ENCODE peak calls at places on chromosomes 16 and 17, in seven cellular contexts. D is endothelial cell of umbilical vein, K is H54, T is lower leg skin, N is esophagus muscularis mucosa, O is GM12878, Z is HCT116. A is an unnamed sample.

GRCh38 chr17:9050801-9051401 is 29.6 kb downstream of the NTN1 start:
- DNase-seq in O (no peak), D (no peak), N (no peak), T (no peak), Z (peak), K (peak), A (no peak)

GRCh38 chr17:6178959-6179358 is 108.8 kb downstream of the WSCD1 start:
- DNase-seq in N (no peak), T (peak), O (no peak), K (no peak), D (peak), Z (no peak), A (no peak)

GRCh38 chr17:62935481-62935880 is 30.6 kb upstream of the TANC2 start:
- DNase-seq in D (no peak), Z (no peak), O (no peak), K (no peak), T (peak), N (no peak), A (no peak)

GRCh38 chr16:53207810-53208752 is 153.3 kb downstream of the CHD9 start:
- DNase-seq in D (peak), N (no peak), K (peak), T (no peak), O (peak), Z (peak), A (peak)

GRCh38 chr17:61574542-61575351 is 16.3 kb downstream of the NACA2 start:
- DNase-seq in D (peak), Z (peak), T (no peak), K (peak), N (no peak), O (no peak), A (peak)

GRCh38 chr16:62213763-62214162 is 177.5 kb upstream of the CDH8 start:
- DNase-seq in Z (no peak), O (no peak), N (no peak), K (no peak), T (no peak), D (no peak), A (peak)

GRCh38 chr16:15057755-15058417 is 2.0 kb upstream of the NTAN1 start:
- DNase-seq in T (no peak), D (peak), O (no peak), Z (no peak), N (no peak), K (no peak), A (no peak)

GRCh38 chr17:11944587-11944986 is 52.7 kb downstream of the ZNF18 start:
- DNase-seq in N (no peak), Z (peak), K (peak), D (no peak), T (no peak), O (no peak), A (no peak)

GRCh38 chr17:47850692-47851573 is at the start of gene SP6:
- DNase-seq in D (peak), Z (peak), T (no peak), K (peak), O (no peak), N (no peak), A (peak)

GRCh38 chr17:4444782-4445473 is 11.2 kb downstream of the SPNS3 start:
- DNase-seq in T (no peak), D (no peak), K (peak), Z (no peak), N (no peak), O (no peak), A (no peak)

GRCh38 chr17:66819466-66819865 is 15.5 kb upstream of the CACNG5 start:
- DNase-seq in T (no peak), O (no peak), N (no peak), D (no peak), K (no peak), Z (no peak), A (no peak)

GRCh38 chr17:38748329-38749221 is at the start of gene PCGF2:
- DNase-seq in O (no peak), T (peak), Z (peak), K (peak), D (peak), N (peak), A (no peak)

GRCh38 chr17:15392326-15392739 is 50.9 kb upstream of the TEKT3 start:
- DNase-seq in T (no peak), O (no peak), D (peak), K (peak), Z (no peak), N (no peak), A (peak)

GRCh38 chr16:9040766-9041430 is 50.5 kb upstream of the HAPSTR1 start:
- DNase-seq in T (no peak), K (no peak), D (no peak), O (no peak), Z (no peak), N (no peak), A (no peak)

GRCh38 chr17:67679721-67680120 is 38.0 kb upstream of the NOL11 start:
- DNase-seq in Z (no peak), K (no peak), D (no peak), T (no peak), N (no peak), O (no peak), A (no peak)

GRCh38 chr17:76197911-76198310 is 42.4 kb downstream of the RNF157 start:
- DNase-seq in Z (no peak), K (no peak), D (no peak), N (no peak), O (no peak), T (no peak), A (no peak)

GRCh38 chr17:75262112-75262606 is 480 bp downstream of the MRPS7 start:
- DNase-seq in D (no peak), K (no peak), T (no peak), O (no peak), Z (no peak), N (no peak), A (peak)

GRCh38 chr17:4914009-4914408 is 11.1 kb upstream of the CHRNE start:
- DNase-seq in D (no peak), N (no peak), K (no peak), T (no peak), O (no peak), Z (no peak), A (no peak)

GRCh38 chr16:88917146-88917914 is 50.9 kb upstream of the PABPN1L start:
- DNase-seq in Z (no peak), K (no peak), T (no peak), O (no peak), D (no peak), N (no peak), A (no peak)

GRCh38 chr17:55420776-55421178 is 858 bp downstream of the MMD start:
- DNase-seq in T (peak), O (no peak), D (no peak), Z (no peak), N (peak), K (no peak), A (peak)

GRCh38 chr16:57624806-57625500 is 3.5 kb upstream of the ADGRG1 start:
- DNase-seq in T (no peak), K (no peak), D (no peak), O (no peak), N (no peak), Z (no peak), A (no peak)

GRCh38 chr17:80187493-80187892 is 17.7 kb downstream of the CARD14 start:
- DNase-seq in K (no peak), Z (no peak), D (no peak), N (no peak), T (peak), O (no peak), A (no peak)

GRCh38 chr17:50893183-50893993 is 27.2 kb upstream of the TOB1 start:
- DNase-seq in O (no peak), Z (peak), K (peak), N (no peak), D (no peak), T (no peak), A (no peak)

GRCh38 chr16:85607331-85607765 is 5.8 kb upstream of the GSE1 start:
- DNase-seq in D (no peak), O (no peak), K (no peak), N (no peak), T (no peak), Z (no peak), A (peak)

GRCh38 chr16:50102046-50102756 is 36.4 kb downstream of the HEATR3 start:
- DNase-seq in N (no peak), D (no peak), T (no peak), K (peak), Z (no peak), O (no peak), A (no peak)

GRCh38 chr17:82327289-82327688 is 6.3 kb downstream of the SECTM1 start:
- DNase-seq in D (no peak), K (no peak), T (no peak), O (no peak), Z (no peak), N (no peak), A (peak)

GRCh38 chr16:74635303-74635702 is 28.4 kb upstream of the GLG1 start:
- DNase-seq in K (no peak), N (no peak), D (no peak), O (no peak), T (no peak), Z (no peak), A (no peak)

GRCh38 chr17:48068491-48068961 is 20.4 kb downstream of the NFE2L1 start:
- DNase-seq in D (no peak), T (no peak), K (no peak), Z (no peak), N (no peak), O (no peak), A (peak)

GRCh38 chr17:81090361-81091133 is 55.6 kb downstream of the BAIAP2 start:
- DNase-seq in Z (no peak), O (no peak), D (no peak), K (peak), T (peak), N (peak), A (peak)

GRCh38 chr17:77546772-77547201 is 406.0 kb downstream of the SEC14L1 start:
- DNase-seq in Z (no peak), O (no peak), N (no peak), K (no peak), T (no peak), D (no peak), A (peak)

GRCh38 chr16:53091508-53092211 is 36.9 kb downstream of the CHD9 start:
- DNase-seq in O (peak), K (no peak), Z (no peak), D (peak), T (peak), N (no peak), A (peak)

GRCh38 chr17:75457047-75457654 is 716 bp downstream of the TMEM94 start:
- DNase-seq in K (no peak), O (no peak), T (no peak), D (peak), N (no peak), Z (no peak), A (peak)

GRCh38 chr17:752620-753219 is 656 bp upstream of the GEMIN4 start:
- DNase-seq in O (no peak), K (no peak), D (peak), Z (no peak), N (no peak), T (peak), A (peak)

GRCh38 chr17:81115219-81115618 is 50.1 kb upstream of the PVALEF start:
- DNase-seq in K (no peak), N (no peak), Z (no peak), O (no peak), T (no peak), D (no peak), A (no peak)

GRCh38 chr16:8989099-8989878 is 25.6 kb upstream of the USP7 start:
- DNase-seq in D (no peak), Z (no peak), N (no peak), O (no peak), T (no peak), K (no peak), A (no peak)

GRCh38 chr16:1721372-1721771 is 15.4 kb downstream of the MAPK8IP3 start:
- DNase-seq in D (no peak), T (no peak), O (no peak), Z (no peak), K (no peak), N (no peak), A (no peak)

GRCh38 chr16:19269098-19269497 is 16.4 kb upstream of the CLEC19A start:
- DNase-seq in K (no peak), N (no peak), O (no peak), T (no peak), Z (no peak), D (no peak), A (no peak)

GRCh38 chr17:80970044-80970761 is 21.4 kb upstream of the CHMP6 start:
- DNase-seq in D (no peak), N (no peak), T (no peak), O (no peak), K (no peak), Z (no peak), A (peak)

GRCh38 chr16:71723537-71724319 is 773 bp downstream of the PHLPP2 start:
- DNase-seq in D (peak), N (no peak), O (no peak), Z (peak), T (peak), K (peak), A (peak)
- TF ChIP-seq POLR2A in D (peak), N (no peak), O (peak), Z (no peak), T (no peak), K (peak), A (no peak)

GRCh38 chr16:72666267-72666666 is 381.7 kb downstream of the ZFHX3 start:
- DNase-seq in O (no peak), Z (no peak), K (no peak), T (no peak), D (no peak), N (no peak), A (peak)

GRCh38 chr16:72664122-72664479 is 383.8 kb downstream of the ZFHX3 start:
- DNase-seq in Z (no peak), N (no peak), K (no peak), O (no peak), T (no peak), D (no peak), A (no peak)

GRCh38 chr16:72658888-72659717 is 388.8 kb downstream of the ZFHX3 start:
- DNase-seq in Z (no peak), T (no peak), N (no peak), K (no peak), O (no peak), D (no peak), A (no peak)

GRCh38 chr16:72664480-72665408 is 383.2 kb downstream of the ZFHX3 start:
- DNase-seq in K (peak), Z (peak), N (peak), D (peak), O (peak), T (peak), A (peak)
- TF ChIP-seq POLR2A in K (peak), Z (peak), N (no peak), D (peak), O (peak), T (no peak), A (peak)

DNA sequence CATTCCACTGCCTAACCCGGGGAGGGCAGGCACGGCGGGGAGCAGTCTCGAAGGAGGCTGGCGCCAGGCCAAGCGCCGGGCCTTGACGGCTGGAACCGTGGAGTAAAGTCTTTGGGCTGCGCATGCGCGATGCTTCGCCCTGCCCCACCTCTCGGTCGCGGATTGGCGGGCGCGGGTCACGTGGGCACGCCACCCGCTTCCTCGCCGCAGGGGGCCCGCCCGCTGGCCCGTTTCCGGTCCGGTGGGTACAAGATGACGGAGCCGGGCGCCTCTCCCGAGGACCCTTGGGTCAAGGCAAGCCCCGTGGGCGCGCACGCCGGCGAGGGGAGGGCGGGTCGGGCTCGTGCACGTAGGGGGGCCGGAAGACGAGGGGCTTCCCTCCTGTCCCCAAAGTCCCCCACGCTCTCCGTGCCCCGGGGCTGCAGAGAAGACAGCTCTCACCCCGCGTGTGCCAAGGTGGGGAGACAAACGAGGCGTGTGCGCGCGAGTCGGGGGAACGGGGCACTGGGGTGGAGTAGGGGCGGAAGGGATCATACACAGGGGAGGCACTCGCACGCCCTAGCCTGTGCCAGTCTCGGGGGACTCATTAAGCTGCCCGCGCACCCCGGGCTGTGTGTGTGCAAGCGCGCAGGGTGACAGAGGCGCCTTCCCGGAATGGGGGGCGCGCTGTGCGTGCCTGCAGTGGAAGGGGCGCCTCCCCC is at the start of gene MLX:
- DNase-seq in Z (peak), O (peak), D (peak), K (peak), T (peak), N (peak), A (peak)
- TF ChIP-seq POLR2A in Z (no peak), O (peak), D (peak), K (peak), T (no peak), N (peak), A (peak)

GRCh38 chr17:40552806-40553693 is 12.2 kb downstream of the CCR7 start:
- DNase-seq in N (peak), T (peak), Z (no peak), K (no peak), O (no peak), D (no peak), A (no peak)
- TF ChIP-seq POLR2A in N (no peak), T (no peak), Z (no peak), K (no peak), O (peak), D (no peak), A (no peak)

DNA sequence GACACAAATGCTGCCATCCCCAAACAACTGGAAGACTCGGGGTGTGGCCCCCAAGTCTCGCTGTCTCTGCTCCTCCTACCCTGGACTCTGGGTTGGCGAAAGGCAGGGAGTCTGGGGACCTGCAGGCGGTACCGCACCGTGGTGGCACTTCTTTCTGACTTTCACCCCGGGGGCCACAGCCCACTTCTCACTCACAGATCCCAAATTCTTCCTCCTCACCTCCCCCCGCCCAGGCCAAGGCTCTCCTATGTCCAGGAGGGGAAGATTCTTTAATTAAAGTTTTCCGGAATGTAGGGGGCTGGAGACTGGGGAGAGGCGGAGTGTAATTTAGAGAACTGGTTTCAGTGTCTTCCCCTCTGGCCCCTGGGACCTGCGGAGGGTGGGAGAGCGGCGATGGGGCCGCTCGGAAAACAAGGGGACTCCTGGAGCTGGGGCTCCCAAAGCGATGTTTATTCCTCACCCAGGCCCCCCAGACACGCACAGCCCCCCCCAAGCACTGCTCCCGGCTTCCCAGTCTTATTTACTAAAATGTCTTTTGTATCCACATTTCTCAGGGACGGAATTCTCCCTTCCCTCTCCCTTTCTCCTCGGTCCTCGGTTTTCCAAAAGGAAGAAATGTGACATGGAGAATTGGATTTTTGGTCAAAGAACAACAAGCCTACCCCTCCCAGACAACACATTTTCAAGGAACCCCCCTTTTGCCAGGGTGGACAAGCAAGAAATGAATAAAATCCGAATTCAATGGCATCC is 1.2 kb downstream of the WNT3 start:
- DNase-seq in Z (no peak), K (no peak), N (no peak), D (no peak), T (no peak), O (no peak), A (no peak)
- TF ChIP-seq POLR2A in Z (no peak), K (no peak), N (no peak), D (no peak), T (no peak), O (no peak), A (no peak)

DNA sequence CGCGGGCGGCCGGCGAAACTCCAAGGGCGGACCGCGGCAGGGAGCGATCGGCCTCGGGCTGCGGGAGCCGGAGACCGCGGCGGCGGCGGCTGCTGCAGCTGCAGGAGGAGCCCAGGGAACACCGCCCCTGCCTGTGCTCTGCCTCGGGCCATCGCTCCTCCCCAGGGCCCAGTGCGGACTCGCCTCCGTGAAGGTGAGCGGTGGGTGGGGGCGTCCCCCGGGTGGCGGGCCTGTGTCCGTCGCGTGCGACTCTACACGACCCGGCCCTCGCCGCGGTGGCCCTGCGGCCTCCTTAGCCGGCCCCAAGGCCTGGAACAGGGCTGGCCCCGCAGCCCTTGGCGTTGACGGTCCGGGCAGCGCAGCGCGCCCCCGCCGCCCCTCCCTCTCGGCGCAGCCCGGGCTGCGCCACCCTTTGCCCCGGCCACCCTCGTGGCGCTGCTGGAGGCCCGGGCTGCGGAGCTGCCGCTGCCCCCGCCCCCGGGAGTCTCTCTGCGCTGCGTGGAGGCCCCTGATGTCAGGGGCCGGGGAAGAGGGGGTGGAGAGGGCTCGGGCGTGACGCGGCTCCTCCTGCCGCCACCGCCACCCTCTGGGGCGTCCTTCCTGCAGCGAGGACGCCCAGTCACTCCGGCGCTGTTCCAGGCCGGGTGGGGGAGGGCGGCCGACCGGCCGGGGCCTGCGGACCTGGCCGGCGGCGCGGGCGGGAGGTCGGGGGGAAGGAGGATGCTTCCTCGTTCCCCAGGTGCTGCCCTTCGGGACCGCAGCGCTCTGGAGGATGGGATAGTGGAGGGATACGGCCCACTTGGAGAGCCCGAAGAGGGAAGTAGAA is 485 bp downstream of the DYNLL2 start:
- DNase-seq in D (peak), Z (no peak), O (no peak), T (peak), N (peak), K (peak), A (peak)
- TF ChIP-seq POLR2A in D (no peak), Z (no peak), O (peak), T (no peak), N (peak), K (no peak), A (no peak)

GRCh38 chr16:21158208-21159110 is at the start of gene LDAF1:
- DNase-seq in T (peak), K (peak), N (peak), Z (peak), D (peak), O (no peak), A (peak)
- TF ChIP-seq POLR2A in T (no peak), K (peak), N (no peak), Z (no peak), D (no peak), O (peak), A (peak)

A was measured in NB4.